ENCODE peak calls at places on chromosomes 2 and 18, in six cellular contexts. K is heart right ventricle, H is endodermal cell, Q is spleen, V is right cardiac atrium, I is uterus. L is an unnamed sample.

GRCh38 chr18:8493141-8493540 is 116.1 kb upstream of the RAB12 start:
- DNase-seq in H (no peak), K (no peak), Q (no peak), I (no peak), V (no peak), L (no peak)

GRCh38 chr2:16633632-16634430 is 31.8 kb downstream of the CYRIA start:
- DNase-seq in K (no peak), V (no peak), I (no peak), Q (no peak), H (no peak), L (no peak)

GRCh38 chr2:179518891-179519290 is 254.3 kb upstream of the SESTD1 start:
- DNase-seq in H (no peak), I (no peak), K (no peak), Q (no peak), V (no peak), L (no peak)

GRCh38 chr2:31660812-31661335 is 80.1 kb upstream of the SRD5A2 start:
- DNase-seq in Q (no peak), V (no peak), K (no peak), H (no peak), I (no peak), L (no peak)

GRCh38 chr18:58580623-58581022 is 48.3 kb downstream of the ALPK2 start:
- DNase-seq in I (no peak), Q (no peak), K (no peak), H (peak), V (no peak), L (no peak)

GRCh38 chr2:222736301-222736700 is 64.8 kb downstream of the MOGAT1 start:
- DNase-seq in H (no peak), Q (no peak), I (no peak), K (peak), V (no peak), L (no peak)

GRCh38 chr2:18238231-18238630 is 322.2 kb downstream of the RDH14 start:
- DNase-seq in I (no peak), K (no peak), V (no peak), Q (no peak), H (no peak), L (no peak)

GRCh38 chr18:68796936-68797690 is 767 bp upstream of the CCDC102B start:
- DNase-seq in V (peak), Q (no peak), H (peak), K (peak), I (peak), L (no peak)

GRCh38 chr18:31098878-31099277 is 3.3 kb downstream of the DSC2 start:
- DNase-seq in K (no peak), Q (no peak), I (no peak), V (no peak), H (no peak), L (no peak)

GRCh38 chr18:48356909-48357631 is 52.1 kb downstream of the ZBTB7C start:
- DNase-seq in H (peak), Q (no peak), V (no peak), I (no peak), K (no peak), L (no peak)

GRCh38 chr2:12965540-12966269 is 249.0 kb downstream of the TRIB2 start:
- DNase-seq in H (no peak), V (no peak), Q (no peak), K (no peak), I (no peak), L (no peak)

GRCh38 chr2:170141865-170142264 is 36.1 kb upstream of the MYO3B start:
- DNase-seq in V (no peak), K (no peak), Q (no peak), H (no peak), I (no peak), L (no peak)

GRCh38 chr18:64539852-64540251 is 391.0 kb upstream of the LINC00305 start:
- DNase-seq in V (no peak), K (no peak), H (peak), I (no peak), Q (no peak), L (no peak)

GRCh38 chr2:30702694-30703093 is 104.6 kb downstream of the CAPN13 start:
- DNase-seq in H (no peak), I (no peak), V (no peak), Q (no peak), K (no peak), L (peak)

GRCh38 chr18:7177131-7177744 is 53.7 kb upstream of the LRRC30 start:
- DNase-seq in H (peak), Q (no peak), K (peak), V (peak), I (peak), L (no peak)

GRCh38 chr2:16508061-16508851 is 157.4 kb downstream of the CYRIA start:
- DNase-seq in K (peak), V (peak), Q (no peak), I (no peak), H (peak), L (peak)

GRCh38 chr2:235257590-235257989 is 236.3 kb upstream of the AGAP1 start:
- DNase-seq in V (no peak), H (no peak), Q (no peak), I (no peak), K (no peak), L (no peak)

GRCh38 chr2:25323042-25323514 is 18.6 kb downstream of the DNMT3A start:
- DNase-seq in K (no peak), H (peak), Q (no peak), V (peak), I (no peak), L (no peak)

GRCh38 chr2:38215511-38215910 is 139.6 kb upstream of the CYP1B1 start:
- DNase-seq in I (no peak), Q (no peak), K (no peak), V (no peak), H (no peak), L (no peak)

GRCh38 chr2:239577306-239577705 is 176.5 kb upstream of the HDAC4 start:
- DNase-seq in Q (peak), I (no peak), V (no peak), K (no peak), H (no peak), L (no peak)

GRCh38 chr2:195016821-195017220 is 640.2 kb upstream of the SLC39A10 start:
- DNase-seq in K (no peak), I (no peak), V (no peak), Q (no peak), H (no peak), L (no peak)

GRCh38 chr2:203594541-203594940 is 59.4 kb upstream of the RAPH1 start:
- DNase-seq in K (no peak), Q (no peak), H (no peak), V (no peak), I (no peak), L (no peak)

GRCh38 chr18:34223164-34223892 is 1.4 kb downstream of the NOL4 start:
- DNase-seq in H (peak), K (no peak), I (no peak), V (peak), Q (peak), L (no peak)

GRCh38 chr18:4544131-4544530 is 89.0 kb upstream of the DLGAP1 start:
- DNase-seq in V (no peak), H (no peak), K (no peak), Q (no peak), I (no peak), L (no peak)

GRCh38 chr18:4547126-4547525 is 92.0 kb upstream of the DLGAP1 start:
- DNase-seq in H (no peak), V (no peak), Q (no peak), I (no peak), K (no peak), L (no peak)

DNA sequence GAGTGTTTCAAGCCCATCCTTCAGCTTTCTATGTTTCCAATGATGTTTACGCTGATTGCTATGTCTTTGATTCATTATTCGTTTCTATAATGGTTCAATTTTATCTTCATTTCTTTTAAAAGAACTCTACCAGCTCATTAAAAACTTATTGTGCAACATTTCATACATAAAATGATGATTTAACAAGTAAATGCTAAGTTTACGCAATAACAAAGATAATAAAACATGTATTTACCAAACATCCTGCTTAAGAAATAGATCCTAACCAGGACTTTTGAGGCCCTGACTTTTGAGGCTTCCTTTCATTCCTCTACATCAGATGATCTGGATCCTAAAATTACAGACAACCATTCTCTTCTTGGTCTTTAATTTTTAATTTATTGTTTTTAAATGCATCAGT is 86.5 kb upstream of the DLGAP1 start:
- DNase-seq in Q (no peak), K (no peak), I (no peak), V (no peak), H (no peak), L (no peak)
- H3K27ac ChIP-seq in Q (no peak), K (no peak), I (no peak), V (no peak), H (no peak), L (no peak)

GRCh38 chr2:196181484-196181883 is 10.1 kb upstream of the STK17B start:
- DNase-seq in V (no peak), I (no peak), H (no peak), K (no peak), Q (no peak), L (no peak)

GRCh38 chr2:196182439-196183171 is 11.2 kb upstream of the STK17B start:
- DNase-seq in Q (no peak), H (no peak), V (no peak), I (no peak), K (no peak), L (no peak)

GRCh38 chr2:196183528-196184231 is 12.3 kb upstream of the STK17B start:
- DNase-seq in H (no peak), I (no peak), K (no peak), Q (no peak), V (no peak), L (no peak)

GRCh38 chr2:196184919-196185318 is 13.5 kb upstream of the STK17B start:
- DNase-seq in I (no peak), Q (no peak), K (no peak), V (no peak), H (no peak), L (no peak)

DNA sequence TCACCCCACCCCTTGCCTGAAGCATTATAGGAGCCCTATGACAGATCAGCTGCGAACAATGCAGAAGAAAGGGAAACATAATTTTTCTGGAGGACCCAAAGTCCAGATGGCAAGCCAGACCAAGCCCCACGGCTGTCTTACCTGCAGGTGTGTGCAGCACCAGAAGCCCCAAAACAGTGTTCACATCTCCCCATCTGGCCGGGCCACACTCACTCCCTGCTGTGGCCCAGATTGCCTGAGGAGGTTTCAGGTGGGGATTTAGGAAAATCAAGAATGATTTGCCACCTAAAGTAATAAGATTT is 11.7 kb upstream of the STK17B start:
- DNase-seq in H (no peak), I (no peak), Q (no peak), K (no peak), V (no peak), L (no peak)
- H3K27ac ChIP-seq in H (no peak), I (no peak), Q (peak), K (no peak), V (no peak), L (no peak)

DNA sequence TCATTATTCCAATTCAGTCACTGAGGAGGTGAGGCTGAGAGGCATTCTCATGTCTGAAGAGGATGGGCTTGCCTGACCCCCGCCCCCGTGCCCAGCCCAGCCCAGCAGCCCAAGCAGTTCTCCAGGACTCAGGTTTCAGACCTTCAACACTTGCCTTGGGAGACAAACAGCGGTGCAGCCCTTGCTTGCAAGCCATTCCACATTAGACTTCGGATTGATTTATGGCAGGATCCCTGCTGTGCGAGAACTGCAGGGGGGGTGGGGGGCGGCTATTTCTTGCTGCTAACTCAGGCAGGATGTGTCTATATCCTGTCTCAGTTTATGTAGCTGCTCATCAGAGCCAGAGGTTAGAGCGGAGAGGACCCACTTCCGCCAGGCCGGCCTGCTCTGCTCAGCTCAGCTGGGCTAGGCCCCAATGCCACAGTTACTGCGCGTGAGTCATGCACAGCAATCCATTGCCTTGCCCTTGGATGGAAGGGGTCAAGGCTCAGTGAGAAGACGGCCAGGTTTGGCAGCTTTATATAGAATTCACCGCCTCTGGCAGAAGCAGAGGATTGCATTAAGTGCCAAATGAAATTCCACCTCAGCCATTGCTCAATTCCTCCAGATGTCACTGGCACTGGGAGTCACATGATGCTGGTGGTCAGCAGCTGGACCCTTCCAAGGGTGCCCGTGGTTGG is 1.8 kb downstream of the GYPC start:
- DNase-seq in H (peak), I (peak), K (peak), V (peak), Q (peak), L (peak)
- H3K27ac ChIP-seq in H (peak), I (peak), K (peak), V (peak), Q (peak), L (peak)

GRCh38 chr2:128279786-128280701 is 38.6 kb downstream of the HS6ST1 start:
- DNase-seq in K (no peak), H (peak), Q (peak), V (peak), I (peak), L (peak)
- H3K27ac ChIP-seq in K (peak), H (no peak), Q (peak), V (no peak), I (no peak), L (no peak)

GRCh38 chr2:190407662-190408537 is at the start of gene MFSD6:
- DNase-seq in V (peak), I (peak), Q (peak), H (peak), K (peak), L (peak)

GRCh38 chr2:190405995-190406394 is 2.2 kb upstream of the MFSD6 start:
- DNase-seq in V (no peak), I (no peak), Q (no peak), H (no peak), K (no peak), L (no peak)

GRCh38 chr2:190406805-190407204 is 1.4 kb upstream of the MFSD6 start:
- DNase-seq in K (no peak), V (no peak), H (no peak), Q (no peak), I (no peak), L (no peak)

GRCh38 chr2:190408538-190409271 is 550 bp downstream of the MFSD6 start:
- DNase-seq in V (peak), H (peak), I (peak), Q (no peak), K (peak), L (peak)

GRCh38 chr2:190407246-190407661 is 901 bp upstream of the MFSD6 start:
- DNase-seq in I (no peak), V (no peak), K (no peak), Q (no peak), H (peak), L (no peak)
- H3K27ac ChIP-seq in I (peak), V (peak), K (peak), Q (peak), H (no peak), L (peak)

GRCh38 chr2:20074001-20074648 is 22.7 kb upstream of the LAPTM4A start:
- DNase-seq in Q (no peak), I (no peak), H (no peak), V (peak), K (peak), L (peak)

GRCh38 chr2:20074901-20075300 is 23.5 kb upstream of the LAPTM4A start:
- DNase-seq in I (no peak), V (no peak), K (no peak), H (no peak), Q (no peak), L (no peak)

GRCh38 chr2:20072436-20073158 is 21.2 kb upstream of the LAPTM4A start:
- DNase-seq in K (no peak), V (no peak), I (no peak), H (no peak), Q (no peak), L (no peak)

GRCh38 chr2:20071397-20072383 is 20.3 kb upstream of the LAPTM4A start:
- DNase-seq in K (peak), H (peak), Q (no peak), V (peak), I (peak), L (peak)

GRCh38 chr2:20073462-20073861 is 22.0 kb upstream of the LAPTM4A start:
- DNase-seq in Q (no peak), V (peak), I (no peak), H (no peak), K (no peak), L (no peak)
- H3K27ac ChIP-seq in Q (no peak), V (peak), I (peak), H (no peak), K (peak), L (peak)

DNA sequence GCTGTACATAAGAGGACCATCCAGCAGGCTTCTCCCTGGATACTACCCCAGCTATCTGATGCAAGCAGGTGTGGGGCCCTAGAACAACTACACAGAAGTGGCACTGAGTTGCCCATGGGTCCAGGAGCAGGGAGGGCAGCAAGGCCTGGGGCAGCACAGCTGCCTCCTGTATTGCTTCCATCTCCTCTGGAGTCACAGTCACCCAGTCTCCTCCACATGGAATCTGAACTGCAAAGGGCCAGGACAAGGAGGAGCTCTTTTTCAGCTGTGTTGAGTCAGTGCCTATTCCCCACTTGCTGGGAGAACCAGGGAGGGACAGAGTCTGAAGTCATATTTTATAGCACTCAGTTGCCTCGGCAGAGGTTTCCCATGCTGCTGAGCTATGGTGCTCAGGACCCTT is 67.9 kb upstream of the ALPP start:
- DNase-seq in H (no peak), I (no peak), Q (no peak), V (no peak), K (no peak), L (no peak)
- H3K27ac ChIP-seq in H (no peak), I (no peak), Q (peak), V (no peak), K (no peak), L (no peak)

DNA sequence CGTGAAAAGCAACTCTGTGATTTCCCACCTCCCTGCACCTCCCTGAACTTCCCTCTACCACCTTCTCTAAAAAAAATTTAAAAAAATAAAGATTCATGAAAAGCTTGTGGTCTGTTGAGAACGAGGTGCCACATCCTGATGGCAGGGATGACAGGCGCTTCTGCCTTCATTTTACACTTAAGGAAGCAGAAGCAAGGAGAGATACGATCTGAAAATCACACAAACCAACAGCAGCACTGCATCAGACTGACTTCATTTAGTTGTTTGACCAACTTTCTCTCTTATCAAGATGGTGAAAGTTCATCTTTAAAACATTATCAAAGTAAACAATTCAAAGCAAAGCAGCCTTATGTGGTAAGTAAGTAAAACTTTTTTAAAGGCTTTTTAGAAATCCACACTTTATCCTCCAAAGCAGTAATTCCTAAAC is 15.5 kb downstream of the WDFY1 start:
- DNase-seq in K (no peak), Q (no peak), I (no peak), H (no peak), V (no peak), L (no peak)
- H3K27ac ChIP-seq in K (no peak), Q (peak), I (no peak), H (no peak), V (no peak), L (no peak)

GRCh38 chr2:9473985-9474360 is 378 bp upstream of the IAH1 start:
- DNase-seq in I (peak), V (peak), H (no peak), K (peak), Q (peak), L (peak)
- H3K27ac ChIP-seq in I (peak), V (peak), H (no peak), K (peak), Q (peak), L (no peak)

DNA sequence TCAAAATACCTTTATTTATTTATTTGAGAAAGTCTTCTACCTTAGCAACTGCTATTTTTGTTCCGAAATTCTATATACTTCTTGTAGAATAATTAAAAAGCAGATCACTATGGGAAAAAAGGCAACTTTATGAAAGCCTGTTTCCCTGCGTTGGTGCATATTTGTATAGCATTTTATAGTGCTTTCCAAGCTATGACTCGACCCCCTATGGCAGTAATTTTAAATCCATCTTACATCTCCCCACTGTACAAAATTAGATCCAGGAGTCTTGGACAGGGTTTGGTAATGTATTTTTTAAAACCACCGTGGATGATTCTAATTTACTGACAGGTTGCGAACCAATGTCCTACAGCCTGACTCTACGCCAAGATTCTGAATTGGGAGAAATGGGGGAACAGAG is 10.1 kb downstream of the TANK start:
- DNase-seq in I (no peak), Q (no peak), H (no peak), V (no peak), K (no peak), L (no peak)
- H3K27ac ChIP-seq in I (no peak), Q (peak), H (no peak), V (no peak), K (no peak), L (no peak)